ENCODE peak calls at places on chromosome 9, in five cellular contexts. K is H7, F is suprapubic skin, H is PC-3, C is right cardiac atrium. Y is an unnamed sample. For H3K27me3, the result is how much of the 10 kb centered on the place peaks cover.

GRCh38 chr9:76654051-76654461 is 110.2 kb upstream of the PCA3 start:
- DNase-seq in K (no peak), F (no peak), H (no peak), C (no peak), Y (no peak)

GRCh38 chr9:112747094-112747493 is 3.5 kb upstream of the SNX30 start:
- DNase-seq in K (no peak), F (no peak), H (no peak), C (no peak), Y (no peak)

GRCh38 chr9:94623253-94623652 is 16.1 kb downstream of the FBP1 start:
- DNase-seq in K (peak), F (no peak), H (no peak), C (peak), Y (peak)

GRCh38 chr9:108850293-108850897 is 5.4 kb downstream of the ACTL7B start:
- DNase-seq in K (no peak), F (no peak), H (peak), C (no peak), Y (no peak)

GRCh38 chr9:69346596-69347390 is 21.8 kb downstream of the ENTREP1 start:
- DNase-seq in K (no peak), F (no peak), H (peak), C (no peak), Y (no peak)

GRCh38 chr9:113244556-113244955 is 23.2 kb downstream of the SLC31A1 start:
- DNase-seq in K (no peak), F (no peak), H (no peak), C (no peak), Y (no peak)

GRCh38 chr9:133023117-133023890 is 7.5 kb upstream of the GTF3C5 start:
- DNase-seq in K (peak), F (no peak), H (no peak), C (peak), Y (peak)

GRCh38 chr9:104142799-104143553 is 48.9 kb downstream of the SMC2 start:
- DNase-seq in K (no peak), F (no peak), H (no peak), C (no peak), Y (no peak)

GRCh38 chr9:129230302-129230701 is 52.2 kb upstream of the IER5L start:
- DNase-seq in K (no peak), F (no peak), H (no peak), C (no peak), Y (no peak)

GRCh38 chr9:127183814-127184582 is 61.6 kb upstream of the ANGPTL2 start:
- DNase-seq in K (no peak), F (no peak), H (no peak), C (peak), Y (no peak)

GRCh38 chr9:89760123-89760522 is 155.3 kb downstream of the GADD45G start:
- DNase-seq in K (no peak), F (no peak), H (no peak), C (no peak), Y (no peak)

GRCh38 chr9:92313624-92314012 is 11.5 kb downstream of the NOL8 start:
- DNase-seq in K (no peak), F (no peak), H (no peak), C (no peak), Y (no peak)

GRCh38 chr9:84668204-84669007 is 1.1 kb upstream of the NTRK2 start:
- DNase-seq in K (peak), F (no peak), H (peak), C (peak), Y (peak)

GRCh38 chr9:3857673-3858072 is 331.9 kb upstream of the RFX3 start:
- DNase-seq in K (no peak), F (no peak), H (peak), C (no peak), Y (no peak)

GRCh38 chr9:126335837-126336236 is 9.2 kb downstream of the MVB12B start:
- DNase-seq in K (peak), F (no peak), H (no peak), C (peak), Y (no peak)

GRCh38 chr9:124574944-124575343 is 67.7 kb upstream of the NR5A1 start:
- DNase-seq in K (no peak), F (no peak), H (peak), C (no peak), Y (no peak)

GRCh38 chr9:133815781-133816180 is 77.6 kb upstream of the SARDH start:
- DNase-seq in K (no peak), F (no peak), H (no peak), C (no peak), Y (no peak)

GRCh38 chr9:132877818-132878694 is at the start of gene AK8:
- DNase-seq in K (peak), F (peak), H (peak), C (peak), Y (peak)

GRCh38 chr9:86836797-86837196 is 110.5 kb downstream of the GAS1 start:
- DNase-seq in K (no peak), F (no peak), H (no peak), C (no peak), Y (no peak)

GRCh38 chr9:34254141-34254913 is 74.7 kb downstream of the KIF24 start:
- DNase-seq in K (no peak), F (no peak), H (peak), C (peak), Y (peak)

GRCh38 chr9:93902051-93902779 is 52.9 kb downstream of the BARX1 start:
- DNase-seq in K (peak), F (peak), H (no peak), C (no peak), Y (no peak)

GRCh38 chr9:91102269-91102668 is 259.4 kb downstream of the AUH start:
- DNase-seq in K (no peak), F (no peak), H (no peak), C (no peak), Y (no peak)

GRCh38 chr9:91246842-91247241 is 114.9 kb downstream of the AUH start:
- DNase-seq in K (no peak), F (no peak), H (no peak), C (no peak), Y (no peak)

GRCh38 chr9:70161414-70161732 is 97.4 kb upstream of the SMC5 start:
- DNase-seq in K (no peak), F (no peak), H (no peak), C (no peak), Y (no peak)

GRCh38 chr9:93907551-93908199 is 47.5 kb downstream of the BARX1 start:
- DNase-seq in K (no peak), F (no peak), H (no peak), C (no peak), Y (peak)

GRCh38 chr9:96246267-96246671 is 55.7 kb downstream of the HSD17B3 start:
- DNase-seq in K (no peak), F (no peak), H (no peak), C (no peak), Y (no peak)

GRCh38 chr9:126261584-126262356 is 64.9 kb upstream of the MVB12B start:
- DNase-seq in K (no peak), F (no peak), H (no peak), C (no peak), Y (no peak)

GRCh38 chr9:123353984-123354591 is 1.9 kb upstream of the CRB2 start:
- DNase-seq in K (peak), F (no peak), H (peak), C (peak), Y (peak)

GRCh38 chr9:631596-631995 is 209.9 kb upstream of the DMRT1 start:
- DNase-seq in K (no peak), F (no peak), H (no peak), C (no peak), Y (no peak)

GRCh38 chr9:129918296-129918950 is 83.2 kb downstream of the USP20 start:
- DNase-seq in K (no peak), F (no peak), H (no peak), C (no peak), Y (no peak)

GRCh38 chr9:28155671-28156070 is 582.4 kb upstream of the C9orf72 start:
- DNase-seq in K (no peak), F (no peak), H (no peak), C (no peak), Y (no peak)

GRCh38 chr9:4116091-4116581 is 183.7 kb downstream of the GLIS3 start:
- DNase-seq in K (no peak), F (no peak), H (no peak), C (no peak), Y (no peak)

GRCh38 chr9:123401879-123402513 is 46.0 kb downstream of the CRB2 start:
- DNase-seq in K (peak), F (no peak), H (peak), C (peak), Y (peak)

GRCh38 chr9:120291050-120291449 is 288.9 kb downstream of the CDK5RAP2 start:
- DNase-seq in K (no peak), F (no peak), H (no peak), C (no peak), Y (no peak)

GRCh38 chr9:134494905-134495304 is 146.7 kb upstream of the COL5A1 start:
- DNase-seq in K (no peak), F (peak), H (no peak), C (peak), Y (no peak)

GRCh38 chr9:93575706-93576295 is 583 bp upstream of the PHF2 start:
- DNase-seq in K (peak), F (peak), H (no peak), C (peak), Y (no peak)

GRCh38 chr9:17906204-17906840 is 327.5 kb downstream of the SH3GL2 start:
- DNase-seq in K (peak), F (no peak), H (no peak), C (peak), Y (no peak)

GRCh38 chr9:84357235-84357634 is 16.7 kb upstream of the SLC28A3 start:
- DNase-seq in K (no peak), F (no peak), H (no peak), C (no peak), Y (no peak)

GRCh38 chr9:89588271-89588879 is 16.4 kb upstream of the GADD45G start:
- DNase-seq in K (peak), F (no peak), H (no peak), C (no peak), Y (no peak)

GRCh38 chr9:40884072-40884901 is 244.2 kb downstream of the FOXD4L6 start:
- DNase-seq in K (peak), F (peak), H (no peak), C (peak), Y (no peak)
- H3K27me3 ChIP-seq in K (under half), F (under half), H (under half), C (under half), Y (under half)

GRCh38 chr9:37039065-37039464 is 5.0 kb upstream of the PAX5 start:
- DNase-seq in K (no peak), F (no peak), H (no peak), C (no peak), Y (no peak)

GRCh38 chr9:37046683-37047082 is 12.6 kb upstream of the PAX5 start:
- DNase-seq in K (no peak), F (no peak), H (no peak), C (no peak), Y (no peak)

GRCh38 chr9:37040508-37041127 is 6.5 kb upstream of the PAX5 start:
- DNase-seq in K (no peak), F (no peak), H (no peak), C (no peak), Y (no peak)

GRCh38 chr9:37037744-37038640 is 3.9 kb upstream of the PAX5 start:
- DNase-seq in K (peak), F (no peak), H (no peak), C (no peak), Y (no peak)

GRCh38 chr9:37042421-37042820 is 8.4 kb upstream of the PAX5 start:
- DNase-seq in K (no peak), F (no peak), H (no peak), C (no peak), Y (no peak)
- H3K27me3 ChIP-seq in K (under half), F (half or more), H (under half), C (under half), Y (under half)

DNA sequence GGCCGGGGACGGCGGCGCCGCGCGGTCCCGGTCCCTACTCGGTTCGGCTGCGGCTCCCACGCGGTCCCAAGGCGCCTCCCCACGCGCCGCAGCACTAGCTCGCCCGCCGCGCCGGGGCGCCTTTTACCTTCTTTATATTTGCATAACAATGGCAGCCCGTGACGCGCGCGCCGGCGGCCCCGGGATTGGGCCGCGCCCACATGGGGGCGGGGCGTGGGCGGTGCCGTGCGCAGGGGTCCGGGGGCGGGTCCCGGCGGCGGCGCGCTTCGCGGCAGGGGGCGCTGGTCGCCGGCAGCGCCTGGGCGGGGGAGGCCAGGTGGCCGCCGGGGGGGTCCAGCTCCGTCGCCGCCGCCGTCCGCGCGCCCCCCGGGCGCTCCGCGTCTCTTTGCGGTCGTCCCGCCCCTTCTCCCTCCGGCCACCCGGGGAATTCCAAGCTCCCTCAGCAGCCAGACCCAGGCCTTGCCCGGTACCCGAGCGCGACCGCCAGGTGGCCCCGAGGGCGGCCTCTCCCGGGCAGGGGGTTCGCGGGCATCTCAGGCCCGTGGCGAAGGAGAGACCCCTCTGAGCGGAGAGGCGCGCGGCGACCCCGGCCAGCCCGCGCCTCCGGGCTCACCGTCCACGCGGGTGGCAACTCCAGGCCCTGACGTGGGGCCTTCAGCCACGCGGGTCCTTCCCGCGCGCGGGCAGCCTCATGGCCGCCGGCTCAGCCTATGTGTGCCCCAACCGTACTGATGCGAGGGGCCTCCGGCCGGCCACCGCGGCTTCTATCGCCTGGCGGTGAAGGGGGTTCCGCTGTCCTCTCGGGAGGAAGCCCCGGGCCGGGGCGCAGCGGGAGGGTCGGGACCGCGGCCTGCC is at the start of gene NRARP:
- DNase-seq in K (peak), F (peak), H (peak), C (peak), Y (peak)
- H3K27me3 ChIP-seq in K (under half), F (under half), H (under half), C (under half), Y (under half)

DNA sequence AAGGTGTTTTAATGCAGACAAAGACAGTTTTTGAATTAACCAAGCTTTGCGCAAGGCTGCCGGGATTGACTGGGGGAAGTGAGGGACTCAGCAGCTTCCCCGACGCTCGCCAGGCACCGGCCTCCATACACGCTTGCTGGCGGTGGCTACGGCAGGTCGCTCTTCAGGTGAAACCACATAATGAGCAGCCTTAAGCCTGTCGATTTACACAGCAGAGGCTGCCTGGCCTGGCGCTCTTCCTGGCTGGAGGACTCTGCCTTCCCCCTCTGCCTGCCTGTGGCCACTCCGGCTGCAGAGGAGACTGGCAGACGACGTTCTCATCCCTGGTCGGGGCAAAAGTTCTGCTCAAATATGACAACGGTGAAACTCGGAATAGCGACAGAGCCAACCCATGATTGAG is 9.0 kb upstream of the NOTCH1 start:
- DNase-seq in K (no peak), F (no peak), H (no peak), C (no peak), Y (no peak)
- H3K27me3 ChIP-seq in K (under half), F (under half), H (under half), C (under half), Y (under half)

GRCh38 chr9:14347408-14348224 is 33.7 kb upstream of the NFIB start:
- DNase-seq in K (peak), F (no peak), H (peak), C (peak), Y (no peak)
- H3K27me3 ChIP-seq in K (half or more), F (under half), H (under half), C (under half), Y (under half)

GRCh38 chr9:110763568-110763967 is 95.0 kb downstream of the MUSK start:
- DNase-seq in K (no peak), F (no peak), H (no peak), C (no peak), Y (no peak)

GRCh38 chr9:110767559-110768063 is 99.0 kb downstream of the MUSK start:
- DNase-seq in K (no peak), F (no peak), H (no peak), C (peak), Y (no peak)

GRCh38 chr9:110762783-110763182 is 94.2 kb downstream of the MUSK start:
- DNase-seq in K (no peak), F (no peak), H (no peak), C (no peak), Y (no peak)

GRCh38 chr9:110765926-110766325 is 97.3 kb downstream of the MUSK start:
- DNase-seq in K (no peak), F (no peak), H (no peak), C (no peak), Y (no peak)

GRCh38 chr9:110764006-110764405 is 95.4 kb downstream of the MUSK start:
- DNase-seq in K (no peak), F (no peak), H (no peak), C (no peak), Y (no peak)
- H3K27me3 ChIP-seq in K (under half), F (under half), H (under half), C (under half), Y (under half)